ENCODE peak calls at places on chromosomes 11 and 22, in ten cellular contexts. One of them, this sample, is unnamed.

GRCh38 chr11:83249972-83250593 is 36.1 kb downstream of the CCDC90B start:
- DNase-seq in psoas muscle: no peak
- DNase-seq in lower leg skin: no peak
- DNase-seq in cardiac muscle cell: peak
- DNase-seq in astrocyte of the spinal cord: peak
- DNase-seq in astrocyte: no peak
- DNase-seq in left ventricle myocardium inferior: no peak
- DNase-seq in GM23338: peak
- DNase-seq in dorsolateral prefrontal cortex: no peak
- DNase-seq in HFFc6: peak
- DNase-seq in this sample: no peak

GRCh38 chr22:17097701-17098100 is 12.9 kb downstream of the IL17RA start:
- DNase-seq in lower leg skin: no peak
- DNase-seq in GM23338: no peak
- DNase-seq in left ventricle myocardium inferior: no peak
- DNase-seq in cardiac muscle cell: no peak
- DNase-seq in psoas muscle: no peak
- DNase-seq in HFFc6: no peak
- DNase-seq in astrocyte: no peak
- DNase-seq in astrocyte of the spinal cord: no peak
- DNase-seq in dorsolateral prefrontal cortex: no peak
- DNase-seq in this sample: no peak

GRCh38 chr11:1521382-1522080 is 35.0 kb upstream of the MOB2 start:
- DNase-seq in psoas muscle: no peak
- DNase-seq in lower leg skin: no peak
- DNase-seq in HFFc6: no peak
- DNase-seq in cardiac muscle cell: no peak
- DNase-seq in astrocyte of the spinal cord: no peak
- DNase-seq in dorsolateral prefrontal cortex: no peak
- DNase-seq in astrocyte: no peak
- DNase-seq in GM23338: no peak
- DNase-seq in left ventricle myocardium inferior: no peak
- DNase-seq in this sample: no peak

GRCh38 chr11:74024630-74025029 is 15.7 kb upstream of the UCP3 start:
- DNase-seq in GM23338: no peak
- DNase-seq in cardiac muscle cell: peak
- DNase-seq in lower leg skin: peak
- DNase-seq in psoas muscle: peak
- DNase-seq in dorsolateral prefrontal cortex: no peak
- DNase-seq in astrocyte: peak
- DNase-seq in HFFc6: peak
- DNase-seq in astrocyte of the spinal cord: peak
- DNase-seq in left ventricle myocardium inferior: peak
- DNase-seq in this sample: no peak

GRCh38 chr11:76742912-76743311 is 40.2 kb upstream of the TSKU start:
- DNase-seq in left ventricle myocardium inferior: no peak
- DNase-seq in astrocyte: no peak
- DNase-seq in dorsolateral prefrontal cortex: no peak
- DNase-seq in cardiac muscle cell: no peak
- DNase-seq in astrocyte of the spinal cord: no peak
- DNase-seq in lower leg skin: no peak
- DNase-seq in GM23338: no peak
- DNase-seq in psoas muscle: no peak
- DNase-seq in HFFc6: no peak
- DNase-seq in this sample: no peak

GRCh38 chr22:33110562-33111163 is 52.5 kb upstream of the SYN3 start:
- DNase-seq in astrocyte: no peak
- DNase-seq in left ventricle myocardium inferior: no peak
- DNase-seq in dorsolateral prefrontal cortex: peak
- DNase-seq in GM23338: no peak
- DNase-seq in lower leg skin: no peak
- DNase-seq in cardiac muscle cell: no peak
- DNase-seq in astrocyte of the spinal cord: no peak
- DNase-seq in psoas muscle: no peak
- DNase-seq in HFFc6: no peak
- DNase-seq in this sample: no peak

GRCh38 chr11:124798991-124799383 is 1.2 kb downstream of the MSANTD2 start:
- DNase-seq in GM23338: peak
- DNase-seq in cardiac muscle cell: peak
- DNase-seq in HFFc6: peak
- DNase-seq in astrocyte: peak
- DNase-seq in astrocyte of the spinal cord: peak
- DNase-seq in lower leg skin: no peak
- DNase-seq in dorsolateral prefrontal cortex: no peak
- DNase-seq in left ventricle myocardium inferior: no peak
- DNase-seq in psoas muscle: no peak
- DNase-seq in this sample: no peak

GRCh38 chr22:47034905-47035419 is 272.5 kb downstream of the TBC1D22A start:
- DNase-seq in dorsolateral prefrontal cortex: peak
- DNase-seq in GM23338: no peak
- DNase-seq in astrocyte of the spinal cord: no peak
- DNase-seq in cardiac muscle cell: no peak
- DNase-seq in astrocyte: no peak
- DNase-seq in psoas muscle: peak
- DNase-seq in HFFc6: no peak
- DNase-seq in left ventricle myocardium inferior: no peak
- DNase-seq in lower leg skin: no peak
- DNase-seq in this sample: peak

GRCh38 chr22:33274214-33274828 is 216.1 kb upstream of the SYN3 start:
- DNase-seq in HFFc6: no peak
- DNase-seq in astrocyte of the spinal cord: no peak
- DNase-seq in astrocyte: no peak
- DNase-seq in cardiac muscle cell: peak
- DNase-seq in GM23338: peak
- DNase-seq in lower leg skin: no peak
- DNase-seq in left ventricle myocardium inferior: no peak
- DNase-seq in dorsolateral prefrontal cortex: no peak
- DNase-seq in psoas muscle: no peak
- DNase-seq in this sample: no peak

GRCh38 chr22:37486224-37486845 is at the start of gene MFNG:
- DNase-seq in cardiac muscle cell: peak
- DNase-seq in astrocyte of the spinal cord: peak
- DNase-seq in HFFc6: peak
- DNase-seq in lower leg skin: peak
- DNase-seq in astrocyte: no peak
- DNase-seq in left ventricle myocardium inferior: peak
- DNase-seq in psoas muscle: peak
- DNase-seq in dorsolateral prefrontal cortex: no peak
- DNase-seq in GM23338: peak
- DNase-seq in this sample: no peak

GRCh38 chr22:27100323-27100722 is 442.9 kb downstream of the MIAT start:
- DNase-seq in HFFc6: no peak
- DNase-seq in GM23338: peak
- DNase-seq in left ventricle myocardium inferior: peak
- DNase-seq in astrocyte: no peak
- DNase-seq in psoas muscle: no peak
- DNase-seq in cardiac muscle cell: no peak
- DNase-seq in dorsolateral prefrontal cortex: no peak
- DNase-seq in astrocyte of the spinal cord: no peak
- DNase-seq in lower leg skin: no peak
- DNase-seq in this sample: no peak

GRCh38 chr22:49344196-49344595 is 483.5 kb downstream of the BRD1 start:
- DNase-seq in GM23338: no peak
- DNase-seq in dorsolateral prefrontal cortex: no peak
- DNase-seq in cardiac muscle cell: no peak
- DNase-seq in left ventricle myocardium inferior: no peak
- DNase-seq in astrocyte of the spinal cord: no peak
- DNase-seq in psoas muscle: no peak
- DNase-seq in astrocyte: no peak
- DNase-seq in lower leg skin: peak
- DNase-seq in HFFc6: no peak
- DNase-seq in this sample: no peak

GRCh38 chr11:122779047-122779629 is 59.2 kb upstream of the CRTAM start:
- DNase-seq in dorsolateral prefrontal cortex: no peak
- DNase-seq in astrocyte: no peak
- DNase-seq in left ventricle myocardium inferior: no peak
- DNase-seq in psoas muscle: no peak
- DNase-seq in GM23338: no peak
- DNase-seq in cardiac muscle cell: peak
- DNase-seq in lower leg skin: no peak
- DNase-seq in HFFc6: no peak
- DNase-seq in astrocyte of the spinal cord: no peak
- DNase-seq in this sample: no peak

GRCh38 chr11:102367364-102367763 is 20.4 kb downstream of the BIRC2 start:
- DNase-seq in dorsolateral prefrontal cortex: no peak
- DNase-seq in left ventricle myocardium inferior: no peak
- DNase-seq in lower leg skin: no peak
- DNase-seq in HFFc6: no peak
- DNase-seq in psoas muscle: no peak
- DNase-seq in astrocyte: no peak
- DNase-seq in astrocyte of the spinal cord: peak
- DNase-seq in cardiac muscle cell: peak
- DNase-seq in GM23338: no peak
- DNase-seq in this sample: no peak
- TF ChIP-seq CTCF in dorsolateral prefrontal cortex: peak
- TF ChIP-seq CTCF in left ventricle myocardium inferior: peak
- TF ChIP-seq CTCF in lower leg skin: no peak
- TF ChIP-seq CTCF in HFFc6: peak
- TF ChIP-seq CTCF in psoas muscle: peak
- TF ChIP-seq CTCF in astrocyte: peak
- TF ChIP-seq CTCF in astrocyte of the spinal cord: no peak
- TF ChIP-seq CTCF in cardiac muscle cell: peak
- TF ChIP-seq CTCF in GM23338: no peak
- TF ChIP-seq CTCF in this sample: peak

DNA sequence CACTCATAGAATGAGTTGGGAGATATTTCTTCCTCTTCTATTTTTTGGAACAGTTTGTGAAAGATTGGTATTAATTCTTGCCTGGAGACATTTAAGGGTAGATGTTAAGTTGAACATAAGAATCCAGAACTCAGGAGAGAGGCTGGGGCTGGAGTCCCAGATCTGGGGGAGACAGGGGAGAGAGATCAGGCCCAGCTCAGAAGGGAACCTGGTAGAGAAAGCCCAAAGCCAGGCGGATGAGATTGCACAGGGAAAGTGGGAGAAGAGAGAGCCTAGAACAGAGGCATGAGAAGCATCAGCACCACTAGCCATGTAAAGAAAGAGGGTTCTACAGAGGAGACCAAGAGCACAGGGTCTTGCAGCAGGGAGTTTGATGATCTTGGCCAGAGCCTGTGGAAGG is 13.0 kb upstream of the GNAZ start:
- DNase-seq in left ventricle myocardium inferior: no peak
- DNase-seq in cardiac muscle cell: no peak
- DNase-seq in GM23338: no peak
- DNase-seq in psoas muscle: no peak
- DNase-seq in dorsolateral prefrontal cortex: no peak
- DNase-seq in astrocyte of the spinal cord: no peak
- DNase-seq in HFFc6: no peak
- DNase-seq in astrocyte: no peak
- DNase-seq in lower leg skin: peak
- DNase-seq in this sample: peak
- TF ChIP-seq CTCF in left ventricle myocardium inferior: no peak
- TF ChIP-seq CTCF in cardiac muscle cell: no peak
- TF ChIP-seq CTCF in GM23338: no peak
- TF ChIP-seq CTCF in psoas muscle: no peak
- TF ChIP-seq CTCF in dorsolateral prefrontal cortex: no peak
- TF ChIP-seq CTCF in astrocyte of the spinal cord: no peak
- TF ChIP-seq CTCF in HFFc6: no peak
- TF ChIP-seq CTCF in astrocyte: no peak
- TF ChIP-seq CTCF in lower leg skin: no peak
- TF ChIP-seq CTCF in this sample: no peak

GRCh38 chr11:63745304-63746170 is 23.0 kb downstream of the ZFTA start:
- DNase-seq in dorsolateral prefrontal cortex: no peak
- DNase-seq in astrocyte of the spinal cord: no peak
- DNase-seq in lower leg skin: peak
- DNase-seq in left ventricle myocardium inferior: no peak
- DNase-seq in cardiac muscle cell: peak
- DNase-seq in GM23338: no peak
- DNase-seq in HFFc6: no peak
- DNase-seq in psoas muscle: no peak
- DNase-seq in astrocyte: no peak
- DNase-seq in this sample: no peak
- TF ChIP-seq CTCF in dorsolateral prefrontal cortex: peak
- TF ChIP-seq CTCF in astrocyte of the spinal cord: no peak
- TF ChIP-seq CTCF in lower leg skin: no peak
- TF ChIP-seq CTCF in left ventricle myocardium inferior: peak
- TF ChIP-seq CTCF in cardiac muscle cell: peak
- TF ChIP-seq CTCF in GM23338: peak
- TF ChIP-seq CTCF in HFFc6: peak
- TF ChIP-seq CTCF in psoas muscle: no peak
- TF ChIP-seq CTCF in astrocyte: peak
- TF ChIP-seq CTCF in this sample: peak

GRCh38 chr22:42401562-42402334 is 30.5 kb downstream of the NFAM1 start:
- DNase-seq in dorsolateral prefrontal cortex: no peak
- DNase-seq in astrocyte: no peak
- DNase-seq in left ventricle myocardium inferior: no peak
- DNase-seq in GM23338: no peak
- DNase-seq in lower leg skin: no peak
- DNase-seq in astrocyte of the spinal cord: no peak
- DNase-seq in HFFc6: no peak
- DNase-seq in psoas muscle: no peak
- DNase-seq in cardiac muscle cell: no peak
- DNase-seq in this sample: no peak

GRCh38 chr22:42400811-42401547 is 31.2 kb downstream of the NFAM1 start:
- DNase-seq in lower leg skin: no peak
- DNase-seq in dorsolateral prefrontal cortex: no peak
- DNase-seq in psoas muscle: no peak
- DNase-seq in astrocyte of the spinal cord: no peak
- DNase-seq in cardiac muscle cell: no peak
- DNase-seq in left ventricle myocardium inferior: no peak
- DNase-seq in HFFc6: no peak
- DNase-seq in GM23338: no peak
- DNase-seq in astrocyte: no peak
- DNase-seq in this sample: no peak

GRCh38 chr22:42397332-42398246 is 34.6 kb downstream of the NFAM1 start:
- DNase-seq in psoas muscle: no peak
- DNase-seq in lower leg skin: no peak
- DNase-seq in GM23338: no peak
- DNase-seq in left ventricle myocardium inferior: peak
- DNase-seq in HFFc6: no peak
- DNase-seq in cardiac muscle cell: no peak
- DNase-seq in dorsolateral prefrontal cortex: no peak
- DNase-seq in astrocyte: no peak
- DNase-seq in astrocyte of the spinal cord: no peak
- DNase-seq in this sample: no peak

GRCh38 chr22:42399315-42400271 is 32.6 kb downstream of the NFAM1 start:
- DNase-seq in lower leg skin: no peak
- DNase-seq in psoas muscle: no peak
- DNase-seq in astrocyte: peak
- DNase-seq in HFFc6: no peak
- DNase-seq in GM23338: peak
- DNase-seq in left ventricle myocardium inferior: peak
- DNase-seq in astrocyte of the spinal cord: peak
- DNase-seq in dorsolateral prefrontal cortex: no peak
- DNase-seq in cardiac muscle cell: peak
- DNase-seq in this sample: no peak

DNA sequence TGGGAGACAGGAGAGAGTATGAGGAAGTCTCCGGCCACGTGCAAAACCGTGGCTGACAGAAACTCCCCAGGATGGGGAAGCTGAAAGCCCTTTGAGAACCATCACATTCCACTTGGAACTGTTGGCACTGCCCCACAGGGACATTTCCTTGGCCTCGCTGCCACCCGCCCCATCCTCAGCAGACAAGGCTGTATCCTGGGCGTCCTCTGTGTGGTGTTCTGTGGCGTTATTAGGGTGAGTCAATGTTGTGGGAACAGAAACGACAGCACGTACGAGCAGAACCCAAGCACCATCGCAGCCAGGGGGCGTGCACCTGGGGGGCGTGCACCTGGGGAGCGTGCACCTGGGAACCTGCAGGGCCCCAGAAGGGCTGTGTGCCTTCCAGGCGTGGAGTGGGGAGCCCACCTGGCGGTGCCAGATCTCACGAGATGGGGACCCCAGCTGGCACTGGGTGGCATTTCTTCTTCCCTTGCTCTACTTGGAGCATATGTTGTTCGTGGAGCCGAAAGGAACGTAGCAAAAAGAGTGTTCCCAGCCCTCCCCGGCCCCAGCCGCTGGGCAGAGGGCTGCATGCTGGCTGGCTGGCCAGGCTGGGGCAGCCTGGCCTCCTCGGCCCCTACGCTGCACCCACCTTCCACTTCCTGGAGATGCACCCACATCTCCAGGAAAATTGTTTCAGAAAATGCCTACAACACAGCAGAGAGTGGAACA is 35.4 kb downstream of the NFAM1 start:
- DNase-seq in HFFc6: no peak
- DNase-seq in astrocyte of the spinal cord: no peak
- DNase-seq in astrocyte: no peak
- DNase-seq in dorsolateral prefrontal cortex: no peak
- DNase-seq in psoas muscle: no peak
- DNase-seq in lower leg skin: no peak
- DNase-seq in cardiac muscle cell: no peak
- DNase-seq in left ventricle myocardium inferior: no peak
- DNase-seq in GM23338: peak
- DNase-seq in this sample: no peak
- TF ChIP-seq CTCF in HFFc6: peak
- TF ChIP-seq CTCF in astrocyte of the spinal cord: no peak
- TF ChIP-seq CTCF in astrocyte: no peak
- TF ChIP-seq CTCF in dorsolateral prefrontal cortex: no peak
- TF ChIP-seq CTCF in psoas muscle: no peak
- TF ChIP-seq CTCF in lower leg skin: no peak
- TF ChIP-seq CTCF in cardiac muscle cell: no peak
- TF ChIP-seq CTCF in left ventricle myocardium inferior: no peak
- TF ChIP-seq CTCF in GM23338: peak
- TF ChIP-seq CTCF in this sample: no peak